ENCODE peak calls at places on chromosome 1, in ten cellular contexts. D is right lobe of liver, V is IMR-90, Z is fibroblast of pulmonary artery, J is omental fat pad, L is amniotic epithelial cell, P is memory B cell, I is NCI-H1105, S is HT1080, B is uterus. M is an unnamed sample.

GRCh38 chr1:26541816-26542711 is 12.5 kb downstream of the RPS6KA1 start:
- DNase-seq in P (peak), J (peak), V (peak), B (peak), D (peak), L (peak), I (no peak), Z (peak), S (peak), M (no peak)

GRCh38 chr1:235597867-235598553 is 51.6 kb downstream of the GNG4 start:
- DNase-seq in S (peak), Z (peak), J (no peak), V (peak), B (no peak), I (no peak), P (no peak), L (peak), D (no peak), M (peak)

GRCh38 chr1:204670152-204670927 is 15.2 kb downstream of the LRRN2 start:
- DNase-seq in B (no peak), V (peak), J (no peak), P (no peak), Z (peak), I (no peak), S (peak), L (peak), D (no peak), M (no peak)

GRCh38 chr1:19884312-19884711 is 2.1 kb downstream of the OTUD3 start:
- DNase-seq in Z (no peak), J (no peak), I (no peak), L (no peak), V (no peak), B (no peak), P (no peak), S (no peak), D (no peak), M (no peak)

GRCh38 chr1:24126023-24126671 is 14.2 kb upstream of the MYOM3 start:
- DNase-seq in S (peak), D (peak), L (peak), P (no peak), I (no peak), V (peak), J (no peak), Z (peak), B (peak), M (no peak)

GRCh38 chr1:168958562-168959289 is 147.8 kb upstream of the ATP1B1 start:
- DNase-seq in J (no peak), S (no peak), Z (peak), D (no peak), L (peak), P (no peak), I (no peak), V (no peak), B (no peak), M (no peak)

GRCh38 chr1:106366627-106367319 is 689.7 kb upstream of the PRMT6 start:
- DNase-seq in S (no peak), D (no peak), L (no peak), J (no peak), V (no peak), I (no peak), Z (no peak), P (no peak), B (no peak), M (no peak)

GRCh38 chr1:94049791-94050190 is 71.2 kb downstream of the ABCA4 start:
- DNase-seq in I (no peak), S (no peak), P (no peak), B (no peak), Z (no peak), D (no peak), J (no peak), L (no peak), V (no peak), M (no peak)

GRCh38 chr1:244089561-244089960 is 38.5 kb downstream of the ZBTB18 start:
- DNase-seq in B (no peak), I (no peak), P (no peak), S (no peak), V (no peak), L (peak), J (no peak), D (no peak), Z (no peak), M (no peak)

GRCh38 chr1:66300280-66300973 is 233.5 kb upstream of the SGIP1 start:
- DNase-seq in P (no peak), I (no peak), J (no peak), S (no peak), V (no peak), Z (peak), B (no peak), D (peak), L (no peak), M (no peak)

M was measured in astrocyte of the cerebellum.